ENCODE peak calls at places on chromosomes 16 and 17, in nine cellular contexts. K is endothelial cell, A is mammary epithelial cell, W is neural crest cell, U is fibroblast of pulmonary artery, M is Caco-2, V is HFFc6, N is GM23338, P is AG10803. I is an unnamed sample.
A peak's percentile ranks its signal among the peaks of the same experiment; 100 is the strongest.

GRCh38 chr17:51372345-51373004 is 112.1 kb downstream of the UTP18 start:
- DNase-seq in K (peak; percentile 19), A (peak; percentile 41), W (peak; percentile 16), U (peak; percentile 55), M (peak; percentile 71), V (peak; percentile 63), N (peak; percentile 79), P (peak; percentile 52), I (no peak)

GRCh38 chr17:79907855-79908254 is 68.6 kb upstream of the CBX4 start:
- DNase-seq in K (no peak), A (no peak), W (no peak), U (no peak), M (no peak), V (no peak), N (no peak), P (peak; percentile 23), I (no peak)

GRCh38 chr17:49209061-49209571 is 1.3 kb downstream of the GNGT2 start:
- DNase-seq in K (no peak), A (peak; percentile 26), W (no peak), U (no peak), M (no peak), V (no peak), N (no peak), P (no peak), I (no peak)

GRCh38 chr16:88616320-88616719 is 22.1 kb upstream of the IL17C start:
- DNase-seq in K (no peak), A (no peak), W (no peak), U (no peak), M (no peak), V (no peak), N (no peak), P (no peak), I (no peak)

GRCh38 chr16:84245933-84246678 is 6.3 kb upstream of the KCNG4 start:
- DNase-seq in K (no peak), A (no peak), W (no peak), U (no peak), M (no peak), V (no peak), N (no peak), P (no peak), I (no peak)

GRCh38 chr17:68515238-68515637 is 3.0 kb downstream of the PRKAR1A start:
- DNase-seq in K (no peak), A (no peak), W (no peak), U (no peak), M (no peak), V (no peak), N (no peak), P (no peak), I (no peak)

GRCh38 chr16:30666681-30667080 is 8.4 kb downstream of the FBRS start:
- DNase-seq in K (no peak), A (no peak), W (no peak), U (no peak), M (no peak), V (no peak), N (no peak), P (no peak), I (no peak)

GRCh38 chr16:81600275-81600674 is 155.7 kb downstream of the CMIP start:
- DNase-seq in K (no peak), A (peak; percentile 61), W (no peak), U (peak; percentile 73), M (peak; percentile 80), V (peak; percentile 69), N (no peak), P (peak; percentile 87), I (no peak)

GRCh38 chr17:73592531-73592961 is 51.7 kb downstream of the SDK2 start:
- DNase-seq in K (no peak), A (no peak), W (no peak), U (no peak), M (no peak), V (no peak), N (no peak), P (peak; percentile 70), I (no peak)

GRCh38 chr17:16439867-16440351 is 24.5 kb downstream of the TRPV2 start:
- DNase-seq in K (no peak), A (no peak), W (no peak), U (peak; percentile 49), M (no peak), V (no peak), N (no peak), P (no peak), I (no peak)

GRCh38 chr17:39671651-39672521 is 3.6 kb downstream of the PNMT start:
- DNase-seq in K (peak; percentile 58), A (peak; percentile 15), W (peak; percentile 27), U (peak; percentile 46), M (peak; percentile 60), V (peak; percentile 11), N (peak; percentile 89), P (no peak), I (no peak)

GRCh38 chr17:66339563-66339962 is 37.1 kb downstream of the PRKCA start:
- DNase-seq in K (no peak), A (no peak), W (no peak), U (no peak), M (no peak), V (no peak), N (no peak), P (no peak), I (no peak)

GRCh38 chr16:85894266-85894665 is 4.7 kb upstream of the IRF8 start:
- DNase-seq in K (no peak), A (no peak), W (no peak), U (no peak), M (peak; percentile 69), V (no peak), N (peak; percentile 45), P (no peak), I (no peak)

GRCh38 chr17:32350662-32351418 is 883 bp downstream of the ZNF207 start:
- DNase-seq in K (peak; percentile 13), A (peak; percentile 63), W (no peak), U (peak; percentile 82), M (peak; percentile 48), V (peak; percentile 60), N (peak; percentile 49), P (peak; percentile 78), I (no peak)

GRCh38 chr17:66814026-66814425 is 20.9 kb upstream of the CACNG5 start:
- DNase-seq in K (no peak), A (no peak), W (no peak), U (no peak), M (no peak), V (no peak), N (no peak), P (no peak), I (no peak)

GRCh38 chr17:18181358-18181757 is 2.3 kb upstream of the ALKBH5 start:
- DNase-seq in K (no peak), A (peak; percentile 51), W (no peak), U (peak; percentile 43), M (no peak), V (no peak), N (no peak), P (no peak), I (no peak)

GRCh38 chr17:8031950-8032349 is 6.9 kb upstream of the ALOX15B start:
- DNase-seq in K (no peak), A (no peak), W (no peak), U (no peak), M (no peak), V (no peak), N (no peak), P (no peak), I (no peak)

GRCh38 chr16:3186946-3187690 is 886 bp upstream of the OR1F1 start:
- DNase-seq in K (no peak), A (no peak), W (no peak), U (no peak), M (no peak), V (no peak), N (no peak), P (no peak), I (no peak)

GRCh38 chr17:3043737-3044365 is 19.6 kb downstream of the OR1D5 start:
- DNase-seq in K (peak; percentile 51), A (no peak), W (no peak), U (no peak), M (peak; percentile 75), V (no peak), N (peak; percentile 67), P (no peak), I (no peak)
- TF ChIP-seq CTCF in K (peak; percentile 51), A (peak; percentile 33), W (peak; percentile 44), U (peak; percentile 17), M (peak; percentile 73), V (peak; percentile 67), N (peak; percentile 66), P (no peak), I (no peak)

GRCh38 chr17:76017481-76018339 is 9.4 kb downstream of the EVPL start:
- DNase-seq in K (no peak), A (no peak), W (no peak), U (no peak), M (no peak), V (no peak), N (no peak), P (no peak), I (no peak)

GRCh38 chr17:76011951-76012350 is 11.3 kb downstream of the CDK3 start:
- DNase-seq in K (no peak), A (no peak), W (no peak), U (no peak), M (no peak), V (no peak), N (no peak), P (no peak), I (no peak)

GRCh38 chr17:76013377-76013932 is 12.8 kb downstream of the CDK3 start:
- DNase-seq in K (no peak), A (no peak), W (no peak), U (no peak), M (no peak), V (no peak), N (no peak), P (no peak), I (no peak)

GRCh38 chr17:76014100-76014924 is 12.8 kb downstream of the EVPL start:
- DNase-seq in K (peak; percentile 82), A (peak; percentile 61), W (peak; percentile 77), U (peak; percentile 75), M (peak; percentile 92), V (peak; percentile 32), N (peak; percentile 96), P (peak; percentile 54), I (peak; percentile 19)

DNA sequence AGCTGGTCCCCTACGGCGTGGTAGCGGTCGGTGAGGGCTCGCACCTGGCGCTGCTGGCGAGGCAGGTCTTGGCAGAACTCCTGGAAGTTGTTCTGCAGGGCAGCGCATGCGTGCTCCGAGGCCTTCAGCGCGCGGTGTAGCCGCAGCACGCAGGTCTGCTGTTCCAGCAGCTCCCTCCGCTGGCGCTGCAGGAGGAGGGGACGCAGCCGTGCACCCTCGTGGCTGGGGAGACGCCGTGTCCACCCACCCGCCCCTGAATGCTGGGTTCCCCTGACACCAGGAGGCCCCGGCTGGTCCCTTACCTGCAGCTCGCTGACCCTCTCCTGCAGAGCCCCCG is 12.2 kb downstream of the EVPL start:
- DNase-seq in K (no peak), A (peak; percentile 57), W (no peak), U (no peak), M (no peak), V (no peak), N (no peak), P (no peak), I (no peak)
- TF ChIP-seq CTCF in K (no peak), A (no peak), W (no peak), U (no peak), M (no peak), V (no peak), N (no peak), P (no peak), I (no peak)

GRCh38 chr17:1936766-1937165 is 88.4 kb downstream of the RTN4RL1 start:
- DNase-seq in K (no peak), A (no peak), W (no peak), U (no peak), M (no peak), V (no peak), N (peak; percentile 44), P (no peak), I (no peak)
- TF ChIP-seq CTCF in K (no peak), A (no peak), W (no peak), U (no peak), M (no peak), V (no peak), N (no peak), P (no peak), I (no peak)

GRCh38 chr16:20774703-20775362 is 11.0 kb downstream of the ACSM3 start:
- DNase-seq in K (peak; percentile 87), A (peak; percentile 68), W (peak; percentile 58), U (peak; percentile 77), M (peak; percentile 75), V (peak; percentile 54), N (peak; percentile 92), P (peak; percentile 62), I (peak; percentile 19)
- TF ChIP-seq CTCF in K (peak; percentile 79), A (peak; percentile 93), W (peak; percentile 69), U (peak; percentile 91), M (peak; percentile 64), V (peak; percentile 85), N (peak; percentile 84), P (peak; percentile 79), I (peak; percentile 72)